ENCODE peak calls at places on chromosome 3, in five cellular contexts. One of them, this sample, is unnamed.

GRCh38 chr3:172209333-172210321 is 170.2 kb downstream of the FNDC3B start:
- DNase-seq in NCI-H1417: no peak
- DNase-seq in Peyer's patch: no peak
- DNase-seq in neural crest cell: no peak
- DNase-seq in CD4-positive, alpha-beta T cell: no peak
- DNase-seq in this sample: no peak

GRCh38 chr3:8767667-8768363 is 1.6 kb downstream of the OXTR start:
- DNase-seq in neural crest cell: no peak
- DNase-seq in Peyer's patch: peak
- DNase-seq in CD4-positive, alpha-beta T cell: no peak
- DNase-seq in NCI-H1417: peak
- DNase-seq in this sample: no peak

GRCh38 chr3:156693166-156693565 is 18.8 kb downstream of the TIPARP start:
- DNase-seq in Peyer's patch: no peak
- DNase-seq in neural crest cell: no peak
- DNase-seq in NCI-H1417: no peak
- DNase-seq in CD4-positive, alpha-beta T cell: no peak
- DNase-seq in this sample: no peak

GRCh38 chr3:8837172-8837571 is 67.8 kb upstream of the OXTR start:
- DNase-seq in NCI-H1417: no peak
- DNase-seq in Peyer's patch: no peak
- DNase-seq in neural crest cell: no peak
- DNase-seq in CD4-positive, alpha-beta T cell: no peak
- DNase-seq in this sample: no peak

GRCh38 chr3:43789028-43789427 is 98.3 kb downstream of the ABHD5 start:
- DNase-seq in neural crest cell: no peak
- DNase-seq in Peyer's patch: no peak
- DNase-seq in NCI-H1417: no peak
- DNase-seq in CD4-positive, alpha-beta T cell: no peak
- DNase-seq in this sample: no peak

GRCh38 chr3:55880357-55880756 is 393.3 kb upstream of the WNT5A start:
- DNase-seq in neural crest cell: no peak
- DNase-seq in Peyer's patch: no peak
- DNase-seq in CD4-positive, alpha-beta T cell: no peak
- DNase-seq in NCI-H1417: no peak
- DNase-seq in this sample: no peak

GRCh38 chr3:31495971-31496370 is 36.8 kb upstream of the STT3B start:
- DNase-seq in NCI-H1417: no peak
- DNase-seq in neural crest cell: no peak
- DNase-seq in CD4-positive, alpha-beta T cell: no peak
- DNase-seq in Peyer's patch: no peak
- DNase-seq in this sample: no peak

GRCh38 chr3:17258823-17259436 is 374.2 kb downstream of the PLCL2 start:
- DNase-seq in CD4-positive, alpha-beta T cell: no peak
- DNase-seq in NCI-H1417: peak
- DNase-seq in neural crest cell: peak
- DNase-seq in Peyer's patch: no peak
- DNase-seq in this sample: no peak

GRCh38 chr3:126376464-126376863 is 18.2 kb upstream of the CFAP100 start:
- DNase-seq in CD4-positive, alpha-beta T cell: no peak
- DNase-seq in Peyer's patch: no peak
- DNase-seq in neural crest cell: no peak
- DNase-seq in NCI-H1417: no peak
- DNase-seq in this sample: no peak

GRCh38 chr3:3392946-3393345 is 213.5 kb upstream of the CRBN start:
- DNase-seq in Peyer's patch: no peak
- DNase-seq in NCI-H1417: no peak
- DNase-seq in CD4-positive, alpha-beta T cell: no peak
- DNase-seq in neural crest cell: no peak
- DNase-seq in this sample: no peak

GRCh38 chr3:87127286-87127685 is 99.8 kb upstream of the CHMP2B start:
- DNase-seq in NCI-H1417: no peak
- DNase-seq in neural crest cell: no peak
- DNase-seq in CD4-positive, alpha-beta T cell: no peak
- DNase-seq in Peyer's patch: no peak
- DNase-seq in this sample: no peak

GRCh38 chr3:76365284-76365683 is 579.9 kb upstream of the ZNF717 start:
- DNase-seq in CD4-positive, alpha-beta T cell: no peak
- DNase-seq in neural crest cell: no peak
- DNase-seq in NCI-H1417: no peak
- DNase-seq in Peyer's patch: no peak
- DNase-seq in this sample: no peak

GRCh38 chr3:14170569-14171159 is 7.7 kb downstream of the XPC start:
- DNase-seq in NCI-H1417: no peak
- DNase-seq in neural crest cell: no peak
- DNase-seq in CD4-positive, alpha-beta T cell: no peak
- DNase-seq in Peyer's patch: no peak
- DNase-seq in this sample: no peak

GRCh38 chr3:39810647-39811161 is 1.3 kb downstream of the MYRIP start:
- DNase-seq in neural crest cell: no peak
- DNase-seq in CD4-positive, alpha-beta T cell: no peak
- DNase-seq in Peyer's patch: no peak
- DNase-seq in NCI-H1417: no peak
- DNase-seq in this sample: no peak

GRCh38 chr3:106913966-106914365 is 463.3 kb upstream of the CCDC54 start:
- DNase-seq in Peyer's patch: no peak
- DNase-seq in CD4-positive, alpha-beta T cell: no peak
- DNase-seq in NCI-H1417: no peak
- DNase-seq in neural crest cell: no peak
- DNase-seq in this sample: no peak

GRCh38 chr3:131819656-131820055 is 215.2 kb downstream of the CPNE4 start:
- DNase-seq in NCI-H1417: no peak
- DNase-seq in CD4-positive, alpha-beta T cell: no peak
- DNase-seq in Peyer's patch: no peak
- DNase-seq in neural crest cell: no peak
- DNase-seq in this sample: no peak

GRCh38 chr3:172096881-172097420 is 57.6 kb downstream of the FNDC3B start:
- DNase-seq in Peyer's patch: no peak
- DNase-seq in CD4-positive, alpha-beta T cell: no peak
- DNase-seq in neural crest cell: no peak
- DNase-seq in NCI-H1417: no peak
- DNase-seq in this sample: no peak

GRCh38 chr3:42898896-42899675 is 6.9 kb upstream of the ZNF662 start:
- DNase-seq in neural crest cell: no peak
- DNase-seq in Peyer's patch: no peak
- DNase-seq in CD4-positive, alpha-beta T cell: no peak
- DNase-seq in NCI-H1417: peak
- DNase-seq in this sample: no peak

This sample was measured in amygdala.